ENCODE peak calls at places on chromosomes 7 and 10, in five cellular contexts. J is heart right ventricle; E is GM04503; A is A549; F is stimulated activated CD8-positive, alpha-beta memory T cell treated with anti-CD3 and anti-CD28 coated beads, Interleukin-4, amount 100 ng/mL, for 4 hours. B is an unnamed sample.
A peak's percentile ranks its signal among the peaks of the same experiment; 100 is the strongest.

GRCh38 chr10:6406220-6407033 is 173.6 kb downstream of the PRKCQ start:
- DNase-seq in J (no peak), E (no peak), A (peak; percentile 64), F (no peak), B (peak; percentile 59)

GRCh38 chr7:140017543-140017942 is 45.2 kb downstream of the PARP12 start:
- DNase-seq in J (no peak), E (no peak), A (no peak), F (no peak), B (no peak)

GRCh38 chr10:18497955-18498354 is 153.4 kb downstream of the NSUN6 start:
- DNase-seq in J (no peak), E (no peak), A (no peak), F (no peak), B (no peak)

GRCh38 chr10:73910764-73911552 is at the start of gene PLAU:
- DNase-seq in J (peak; percentile 68), E (no peak), A (no peak), F (no peak), B (no peak)

GRCh38 chr7:56175784-56176183 is 59.6 kb upstream of the NUPR2 start:
- DNase-seq in J (no peak), E (no peak), A (no peak), F (no peak), B (no peak)

GRCh38 chr10:125148576-125148975 is 11.8 kb downstream of the CTBP2 start:
- DNase-seq in J (no peak), E (no peak), A (no peak), F (no peak), B (no peak)

GRCh38 chr7:117645456-117646181 is 165.8 kb downstream of the CFTR start:
- DNase-seq in J (no peak), E (no peak), A (no peak), F (no peak), B (peak; percentile 84)

GRCh38 chr10:32190890-32191491 is 134.8 kb upstream of the KIF5B start:
- DNase-seq in J (no peak), E (no peak), A (no peak), F (no peak), B (peak; percentile 70)

GRCh38 chr10:112991888-112992491 is 41.9 kb downstream of the TCF7L2 start:
- DNase-seq in J (no peak), E (no peak), A (no peak), F (no peak), B (no peak)

GRCh38 chr7:31027161-31027965 is 24.7 kb upstream of the ADCYAP1R1 start:
- DNase-seq in J (peak; percentile 32), E (no peak), A (no peak), F (no peak), B (peak; percentile 7)

GRCh38 chr7:84025332-84025927 is 169.2 kb downstream of the SEMA3A start:
- DNase-seq in J (no peak), E (peak; percentile 99), A (peak; percentile 25), F (no peak), B (peak; percentile 98)

GRCh38 chr10:79264942-79265341 is 82.3 kb upstream of the PPIF start:
- DNase-seq in J (peak; percentile 64), E (peak; percentile 26), A (no peak), F (no peak), B (no peak)

GRCh38 chr7:113774182-113774807 is 144.5 kb downstream of the PPP1R3A start:
- DNase-seq in J (no peak), E (no peak), A (peak; percentile 6), F (no peak), B (peak; percentile 63)

GRCh38 chr7:34497153-34497777 is 160.8 kb upstream of the NPSR1 start:
- DNase-seq in J (no peak), E (no peak), A (peak; percentile 15), F (no peak), B (no peak)

GRCh38 chr10:103660364-103661197 is 167.1 kb downstream of the NEURL1 start:
- DNase-seq in J (peak; percentile 47), E (no peak), A (no peak), F (no peak), B (peak; percentile 52)

GRCh38 chr10:116287906-116288501 is 15.0 kb upstream of the GFRA1 start:
- DNase-seq in J (no peak), E (no peak), A (peak; percentile 14), F (no peak), B (peak; percentile 70)

B was measured in fibroblast of the aortic adventitia.